ENCODE peak calls at places on chromosomes 2 and 18, in nine cellular contexts. O is astrocyte; Q is A549; X is NCI-H1105 treated with DMSO at 0.1 percent for 48 hours; Y is HuH-7.5; U is CD4-positive, alpha-beta T cell; D is activated T-cell treated with anti-CD3 and anti-CD28 coated beads for 1 hour; T is astrocyte of the spinal cord; F is fibroblast of the aortic adventitia. N is an unnamed sample.

GRCh38 chr2:83961512-83961911 is 497.6 kb downstream of the SUCLG1 start:
- DNase-seq in X (no peak), T (no peak), U (no peak), O (no peak), Q (no peak), Y (no peak), D (no peak), F (no peak), N (no peak)

GRCh38 chr18:33210575-33211189 is 229.8 kb downstream of the CCDC178 start:
- DNase-seq in D (no peak), Q (no peak), T (peak; percentile 52), Y (no peak), F (peak; percentile 39), O (peak; percentile 4), U (no peak), X (peak; percentile 78), N (no peak)

GRCh38 chr2:182372661-182373060 is 54.2 kb downstream of the PDE1A start:
- DNase-seq in D (no peak), T (peak; percentile 87), X (no peak), U (no peak), Q (peak; percentile 55), O (peak; percentile 91), F (peak; percentile 84), Y (no peak), N (no peak)

GRCh38 chr2:195706161-195706900 is 49.3 kb downstream of the SLC39A10 start:
- DNase-seq in D (no peak), X (no peak), Q (no peak), Y (no peak), U (no peak), T (peak; percentile 21), O (peak; percentile 71), F (peak; percentile 69), N (no peak)

GRCh38 chr18:7207366-7207765 is 23.5 kb upstream of the LRRC30 start:
- DNase-seq in Q (no peak), U (no peak), O (no peak), T (no peak), F (no peak), X (no peak), Y (no peak), D (no peak), N (no peak)

GRCh38 chr2:240725266-240726060 is 33.8 kb downstream of the AQP12A start:
- DNase-seq in Y (no peak), O (no peak), Q (no peak), U (no peak), D (no peak), X (no peak), F (no peak), T (no peak), N (no peak)

GRCh38 chr2:3246928-3247714 is 130.5 kb downstream of the EIPR1 start:
- DNase-seq in X (no peak), T (no peak), F (no peak), Y (no peak), U (no peak), Q (no peak), O (no peak), D (no peak), N (no peak)

GRCh38 chr2:237201461-237202287 is 116.0 kb downstream of the COPS8 start:
- DNase-seq in Q (peak; percentile 80), T (peak; percentile 99), D (no peak), F (peak; percentile 88), O (peak; percentile 98), Y (no peak), X (no peak), U (no peak), N (peak; percentile 80)

GRCh38 chr2:150485871-150486538 is 1.5 kb downstream of the RND3 start:
- DNase-seq in X (peak; percentile 74), O (peak; percentile 79), D (no peak), T (peak; percentile 90), Y (peak; percentile 49), F (peak; percentile 82), Q (peak; percentile 37), U (no peak), N (no peak)